ENCODE peak calls at places on chromosomes 5 and 9, in eight cellular contexts. H is choroid plexus epithelial cell; C is AG09319; W is body of pancreas; Z is stimulated activated naive CD8-positive, alpha-beta T cell treated with anti-CD3 and anti-CD28 coated beads, Interleukin-15, amount 100 ng/mL, for 72 hours; J is T47D; O is fibroblast of mammary gland; E is activated CD4-positive, CD25-positive, alpha-beta regulatory T cell. Q is an unnamed sample.
A peak's percentile ranks its signal among the peaks of the same experiment; 100 is the strongest.

GRCh38 chr9:91188719-91189590 is 172.8 kb downstream of the AUH start:
- DNase-seq in H (no peak), C (no peak), W (no peak), Z (no peak), J (no peak), O (no peak), E (no peak), Q (no peak)

GRCh38 chr9:114214686-114215397 is 59.5 kb downstream of the COL27A1 start:
- DNase-seq in H (no peak), C (no peak), W (no peak), Z (no peak), J (no peak), O (no peak), E (no peak), Q (no peak)

GRCh38 chr9:128457207-128457606 is 1.4 kb downstream of the ODF2 start:
- DNase-seq in H (no peak), C (no peak), W (no peak), Z (peak; percentile 3), J (no peak), O (no peak), E (no peak), Q (no peak)

GRCh38 chr5:154221371-154221896 is 30.9 kb downstream of the GALNT10 start:
- DNase-seq in H (peak; percentile 91), C (peak; percentile 37), W (no peak), Z (peak; percentile 37), J (peak; percentile 65), O (peak; percentile 84), E (peak; percentile 22), Q (peak; percentile 95)

GRCh38 chr5:142637871-142638270 is 48.0 kb downstream of the FGF1 start:
- DNase-seq in H (no peak), C (no peak), W (no peak), Z (no peak), J (no peak), O (no peak), E (no peak), Q (no peak)

GRCh38 chr9:98775831-98776441 is 20.4 kb downstream of the ANKS6 start:
- DNase-seq in H (peak; percentile 86), C (peak; percentile 32), W (peak; percentile 29), Z (peak; percentile 38), J (peak; percentile 71), O (peak; percentile 76), E (no peak), Q (peak; percentile 85)

GRCh38 chr5:154757647-154758406 is 2.6 kb downstream of the LARP1 start:
- DNase-seq in H (no peak), C (no peak), W (peak; percentile 69), Z (peak; percentile 20), J (no peak), O (peak; percentile 61), E (no peak), Q (peak; percentile 30)

GRCh38 chr5:38715671-38716070 is 130.1 kb upstream of the OSMR start:
- DNase-seq in H (no peak), C (no peak), W (no peak), Z (no peak), J (no peak), O (peak; percentile 21), E (no peak), Q (no peak)

GRCh38 chr5:71973563-71973962 is 133.7 kb upstream of the MAP1B start:
- DNase-seq in H (no peak), C (no peak), W (no peak), Z (no peak), J (no peak), O (no peak), E (no peak), Q (no peak)